ENCODE peak calls at places on chromosomes 7 and 10, in eight cellular contexts. G is foreskin fibroblast, V is fibroblast of lung, I is nephron progenitor cell, S is osteoblast, P is fibroblast of pulmonary artery, H is mucosa of descending colon, W is PC-3. J is an unnamed sample.

GRCh38 chr7:132141109-132141508 is 435.2 kb downstream of the PLXNA4 start:
- DNase-seq in W (no peak), G (peak), V (peak), H (no peak), P (peak), S (peak), I (no peak), J (no peak)

GRCh38 chr10:114638874-114639625 is 19.0 kb downstream of the ABLIM1 start:
- DNase-seq in W (no peak), I (no peak), V (peak), S (no peak), H (no peak), G (peak), P (peak), J (no peak)

GRCh38 chr10:47401210-47401609 is 17.1 kb upstream of the ZNF488 start:
- DNase-seq in G (no peak), I (no peak), S (no peak), W (no peak), V (no peak), H (no peak), P (no peak), J (no peak)

GRCh38 chr7:34523233-34523918 is 134.6 kb upstream of the NPSR1 start:
- DNase-seq in P (peak), G (no peak), H (no peak), S (no peak), V (peak), I (no peak), W (peak), J (no peak)

GRCh38 chr7:23687011-23687410 is 7.0 kb downstream of the FAM221A start:
- DNase-seq in G (no peak), S (no peak), W (peak), P (no peak), H (no peak), I (no peak), V (peak), J (no peak)

GRCh38 chr10:46540412-46541016 is 15.9 kb downstream of the GPRIN2 start:
- DNase-seq in H (peak), I (peak), G (no peak), V (no peak), W (no peak), P (no peak), S (no peak), J (no peak)

GRCh38 chr10:110914411-110914810 is 4.6 kb downstream of the BBIP1 start:
- DNase-seq in P (no peak), S (no peak), W (no peak), G (peak), H (no peak), I (no peak), V (peak), J (no peak)

GRCh38 chr7:155874411-155874810 is 62.1 kb upstream of the SHH start:
- DNase-seq in H (no peak), P (no peak), W (no peak), G (no peak), V (no peak), S (no peak), I (no peak), J (no peak)

GRCh38 chr7:51024867-51025266 is 242.2 kb upstream of the GRB10 start:
- DNase-seq in H (no peak), I (no peak), V (no peak), P (no peak), W (no peak), S (no peak), G (no peak), J (no peak)

GRCh38 chr10:117545141-117546019 is 2.8 kb downstream of the EMX2 start:
- DNase-seq in S (peak), W (no peak), G (peak), I (peak), P (no peak), V (no peak), H (no peak), J (no peak)

GRCh38 chr7:20713792-20714191 is 72.9 kb downstream of the SP8 start:
- DNase-seq in G (no peak), I (no peak), H (no peak), V (no peak), P (no peak), W (no peak), S (peak), J (no peak)

GRCh38 chr7:181738-182137 is 10.6 kb upstream of the FAM20C start:
- DNase-seq in H (no peak), G (no peak), S (no peak), W (no peak), V (no peak), I (no peak), P (no peak), J (no peak)

GRCh38 chr7:25597881-25598456 is 369.7 kb upstream of the NPVF start:
- DNase-seq in P (no peak), V (no peak), I (no peak), G (no peak), H (no peak), W (no peak), S (no peak), J (no peak)

GRCh38 chr7:31935671-31936070 is 134.5 kb downstream of the PDE1C start:
- DNase-seq in I (no peak), H (no peak), P (no peak), V (no peak), G (no peak), S (no peak), W (no peak), J (no peak)

GRCh38 chr10:21160116-21160515 is 263.0 kb upstream of the NEBL start:
- DNase-seq in V (no peak), G (no peak), I (no peak), H (no peak), W (peak), S (no peak), P (no peak), J (no peak)

DNA sequence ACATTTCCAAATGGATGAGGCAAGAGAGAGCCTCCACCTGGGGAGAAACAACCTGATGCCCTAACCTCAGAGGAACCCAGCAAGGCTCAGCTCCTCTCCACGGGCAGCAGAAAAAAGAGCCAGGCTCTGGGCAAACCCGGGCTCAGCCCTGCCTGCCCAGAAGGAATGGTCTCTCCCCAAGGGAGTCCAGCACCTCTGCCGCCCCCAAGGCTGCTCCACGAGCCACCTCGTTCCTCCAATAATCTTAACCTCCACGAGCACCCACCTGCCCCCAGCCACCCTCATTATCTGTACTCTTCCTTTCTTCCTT is 154.2 kb downstream of the GRID1 start:
- DNase-seq in I (no peak), H (no peak), P (no peak), S (peak), G (no peak), W (no peak), V (no peak), J (no peak)
- TF ChIP-seq CTCF in I (no peak), H (no peak), P (no peak), S (no peak), G (no peak), W (no peak), V (no peak), J (no peak)

GRCh38 chr10:16367899-16368298 is 68.9 kb upstream of the PTER start:
- DNase-seq in I (no peak), S (peak), G (no peak), V (no peak), W (no peak), H (no peak), P (no peak), J (no peak)
- TF ChIP-seq CTCF in I (no peak), S (no peak), G (no peak), V (no peak), W (no peak), H (no peak), P (no peak), J (no peak)

GRCh38 chr10:64648915-64649314 is 1127.7 kb downstream of the REEP3 start:
- DNase-seq in H (no peak), I (no peak), G (no peak), P (no peak), V (no peak), W (peak), S (no peak), J (no peak)
- TF ChIP-seq CTCF in H (no peak), I (no peak), G (no peak), P (no peak), V (no peak), W (peak), S (no peak), J (no peak)

DNA sequence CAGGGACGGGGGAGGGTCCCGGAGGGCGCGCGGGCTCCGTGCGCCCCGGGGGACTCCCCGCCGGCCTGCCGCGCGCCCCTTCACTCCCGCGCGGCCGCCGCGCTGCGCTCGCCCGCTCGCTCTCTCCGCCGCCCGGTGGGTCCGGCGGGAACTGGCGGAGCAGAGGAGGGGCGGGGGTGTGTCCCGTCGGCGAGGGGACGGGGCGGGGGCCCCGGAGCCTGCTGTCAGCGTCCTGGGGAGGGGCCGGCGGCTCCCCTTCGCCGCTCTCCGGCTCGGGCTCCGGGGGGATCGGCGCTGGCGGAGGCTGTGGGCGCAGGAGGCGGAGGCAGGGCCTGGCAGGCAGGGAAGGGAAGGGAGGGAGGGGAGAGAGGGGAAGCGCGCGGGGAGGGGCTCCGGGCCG is at the start of gene SH3PXD2A:
- DNase-seq in W (peak), I (peak), P (no peak), H (no peak), S (peak), G (peak), V (peak), J (no peak)
- TF ChIP-seq CTCF in W (no peak), I (no peak), P (no peak), H (no peak), S (no peak), G (no peak), V (no peak), J (no peak)